ENCODE peak calls at places on chromosome 10, in six cellular contexts. N, S, I, V, O and A are unnamed samples.
A peak's percentile ranks its signal among the peaks of the same experiment; 100 is the strongest.

GRCh38 chr10:66627156-66627555 is 298.7 kb upstream of the LRRTM3 start:
- DNase-seq in O (peak; percentile 5), V (no peak), S (no peak), N (peak; percentile 25), I (peak; percentile 8), A (no peak)

GRCh38 chr10:36538945-36539586 is 586.3 kb upstream of the ANKRD30A start:
- DNase-seq in S (peak; percentile 87), N (peak; percentile 28), I (no peak), V (no peak), O (peak; percentile 61), A (no peak)

GRCh38 chr10:119602241-119603095 is 5.7 kb upstream of the TIAL1 start:
- DNase-seq in I (peak; percentile 41), O (no peak), N (peak; percentile 35), S (no peak), V (no peak), A (no peak)

GRCh38 chr10:103276941-103277712 is at the start of gene INA:
- DNase-seq in S (peak; percentile 61), V (peak; percentile 31), N (peak; percentile 30), I (peak; percentile 71), O (peak; percentile 59), A (no peak)

GRCh38 chr10:72830625-72831024 is 62.9 kb upstream of the OIT3 start:
- DNase-seq in I (no peak), S (no peak), V (no peak), N (no peak), O (no peak), A (no peak)

GRCh38 chr10:70417568-70417967 is 13.6 kb downstream of the EIF4EBP2 start:
- DNase-seq in N (peak; percentile 26), V (no peak), O (no peak), I (peak; percentile 22), S (peak; percentile 52), A (no peak)

GRCh38 chr10:131206136-131206995 is 105.2 kb downstream of the TCERG1L start:
- DNase-seq in N (no peak), V (peak; percentile 4), I (no peak), S (no peak), O (no peak), A (no peak)

GRCh38 chr10:62744136-62744535 is 60.4 kb upstream of the ADO start:
- DNase-seq in I (no peak), V (no peak), S (peak; percentile 69), N (peak; percentile 29), O (no peak), A (peak; percentile 12)

GRCh38 chr10:110561292-110561691 is 6.2 kb upstream of the SMC3 start:
- DNase-seq in N (no peak), V (no peak), S (no peak), I (no peak), O (no peak), A (no peak)

GRCh38 chr10:33196710-33197406 is 137.6 kb downstream of the NRP1 start:
- DNase-seq in I (no peak), O (no peak), N (peak; percentile 37), V (no peak), S (no peak), A (no peak)

GRCh38 chr10:30284860-30285594 is 64.1 kb downstream of the MTPAP start:
- DNase-seq in I (peak; percentile 55), N (no peak), O (peak; percentile 27), S (no peak), V (no peak), A (no peak)

GRCh38 chr10:74738985-74739567 is 87.3 kb upstream of the KAT6B start:
- DNase-seq in S (peak; percentile 16), N (peak; percentile 21), O (no peak), I (peak; percentile 85), V (no peak), A (no peak)

GRCh38 chr10:19713800-19714525 is 102.3 kb upstream of the PLXDC2 start:
- DNase-seq in N (no peak), V (no peak), S (no peak), O (no peak), I (no peak), A (no peak)

GRCh38 chr10:85598646-85599045 is 767.9 kb downstream of the GRID1 start:
- DNase-seq in O (no peak), S (no peak), I (no peak), N (no peak), V (no peak), A (no peak)

GRCh38 chr10:103872137-103872933 is 17.0 kb upstream of the SH3PXD2A start:
- DNase-seq in S (peak; percentile 59), I (no peak), O (no peak), V (no peak), N (no peak), A (no peak)